ENCODE peak calls at places on chromosomes 11 and 22, in six cellular contexts. One of them, this sample, is unnamed.

GRCh38 chr11:34192481-34193401 is 87.3 kb downstream of the NAT10 start:
- DNase-seq in HFFc6: peak; percentile 97
- DNase-seq in astrocyte of the hippocampus: peak; percentile 96
- DNase-seq in fibroblast of lung: peak; percentile 94
- DNase-seq in NCI-H2081: peak; percentile 39
- DNase-seq in H1: no peak
- DNase-seq in this sample: no peak

GRCh38 chr11:94895971-94896370 is 77.4 kb downstream of the CWC15 start:
- DNase-seq in HFFc6: peak; percentile 66
- DNase-seq in astrocyte of the hippocampus: peak; percentile 78
- DNase-seq in fibroblast of lung: peak; percentile 42
- DNase-seq in NCI-H2081: no peak
- DNase-seq in H1: no peak
- DNase-seq in this sample: no peak

GRCh38 chr11:101010899-101011298 is 118.7 kb downstream of the PGR start:
- DNase-seq in HFFc6: no peak
- DNase-seq in astrocyte of the hippocampus: peak; percentile 52
- DNase-seq in fibroblast of lung: no peak
- DNase-seq in NCI-H2081: no peak
- DNase-seq in H1: peak; percentile 21
- DNase-seq in this sample: no peak

GRCh38 chr11:61083601-61084147 is 18.6 kb upstream of the CD5 start:
- DNase-seq in HFFc6: no peak
- DNase-seq in astrocyte of the hippocampus: no peak
- DNase-seq in fibroblast of lung: no peak
- DNase-seq in NCI-H2081: no peak
- DNase-seq in H1: no peak
- DNase-seq in this sample: peak; percentile 73

GRCh38 chr22:50169774-50170341 is 673 bp upstream of the PANX2 start:
- DNase-seq in HFFc6: no peak
- DNase-seq in astrocyte of the hippocampus: no peak
- DNase-seq in fibroblast of lung: no peak
- DNase-seq in NCI-H2081: peak; percentile 15
- DNase-seq in H1: no peak
- DNase-seq in this sample: no peak

GRCh38 chr11:27505781-27506180 is 788 bp downstream of the LIN7C start:
- DNase-seq in HFFc6: no peak
- DNase-seq in astrocyte of the hippocampus: peak; percentile 45
- DNase-seq in fibroblast of lung: no peak
- DNase-seq in NCI-H2081: no peak
- DNase-seq in H1: no peak
- DNase-seq in this sample: no peak

GRCh38 chr11:19918302-19919049 is 205.8 kb downstream of the NAV2 start:
- DNase-seq in HFFc6: no peak
- DNase-seq in astrocyte of the hippocampus: no peak
- DNase-seq in fibroblast of lung: no peak
- DNase-seq in NCI-H2081: no peak
- DNase-seq in H1: no peak
- DNase-seq in this sample: no peak

GRCh38 chr11:123616505-123617198 is 37.8 kb downstream of the SCN3B start:
- DNase-seq in HFFc6: peak; percentile 34
- DNase-seq in astrocyte of the hippocampus: peak; percentile 82
- DNase-seq in fibroblast of lung: peak; percentile 78
- DNase-seq in NCI-H2081: no peak
- DNase-seq in H1: no peak
- DNase-seq in this sample: no peak

GRCh38 chr11:66068923-66069714 is 953 bp upstream of the PACS1 start:
- DNase-seq in HFFc6: peak; percentile 59
- DNase-seq in astrocyte of the hippocampus: peak; percentile 75
- DNase-seq in fibroblast of lung: peak; percentile 34
- DNase-seq in NCI-H2081: no peak
- DNase-seq in H1: no peak
- DNase-seq in this sample: peak; percentile 74

GRCh38 chr22:26981111-26981510 is 323.7 kb downstream of the MIAT start:
- DNase-seq in HFFc6: no peak
- DNase-seq in astrocyte of the hippocampus: no peak
- DNase-seq in fibroblast of lung: no peak
- DNase-seq in NCI-H2081: no peak
- DNase-seq in H1: no peak
- DNase-seq in this sample: no peak

GRCh38 chr11:118245946-118246562 is 6.1 kb downstream of the MPZL3 start:
- DNase-seq in HFFc6: no peak
- DNase-seq in astrocyte of the hippocampus: no peak
- DNase-seq in fibroblast of lung: no peak
- DNase-seq in NCI-H2081: no peak
- DNase-seq in H1: no peak
- DNase-seq in this sample: no peak

This sample was measured in stimulated activated effector memory CD8-positive, alpha-beta T cell treated with anti-CD3 and anti-CD28 coated beads, Interleukin-12 subunit alpha, Interleukin-12 subunit beta, amount 100 ng/mL, for 72 hours.